ENCODE peak calls at places on chromosomes 7 and 10, in eight cellular contexts. L is neural progenitor cell; V is left ventricle myocardium inferior; U is activated T-cell treated with anti-CD3 and anti-CD28 coated beads, Interleukin-2, amount 50 U/mL, for 48 hours; C is activated CD4-positive, alpha-beta T cell treated with anti-CD3 and anti-CD28 coated beads, Interleukin-2, amount 10 ng/mL, durations not matched to agents 7 days and 5 days; R is SW480; W is psoas muscle; J is K562. Y is an unnamed sample.

GRCh38 chr7:121831320-121831719 is 41.6 kb upstream of the PTPRZ1 start:
- DNase-seq in L (peak), J (no peak), U (no peak), R (no peak), V (no peak), C (no peak), W (no peak), Y (no peak)

GRCh38 chr7:30313348-30313747 is 29.0 kb downstream of the ZNRF2 start:
- DNase-seq in R (no peak), W (no peak), L (no peak), U (no peak), J (no peak), V (no peak), C (no peak), Y (no peak)

GRCh38 chr10:99945286-99945685 is 64.5 kb downstream of the DNMBP start:
- DNase-seq in L (no peak), U (no peak), J (no peak), R (no peak), C (no peak), W (no peak), V (no peak), Y (no peak)

GRCh38 chr7:35761882-35762720 is 38.8 kb upstream of the SEPTIN7 start:
- DNase-seq in R (no peak), L (no peak), C (no peak), J (no peak), V (no peak), W (no peak), U (no peak), Y (no peak)

GRCh38 chr7:138465046-138465445 is 5.0 kb downstream of the TRIM24 start:
- DNase-seq in C (no peak), L (no peak), R (no peak), W (no peak), V (no peak), U (no peak), J (no peak), Y (no peak)

GRCh38 chr10:32114500-32114899 is 58.3 kb upstream of the KIF5B start:
- DNase-seq in C (no peak), V (no peak), L (no peak), J (no peak), R (no peak), W (no peak), U (no peak), Y (no peak)

GRCh38 chr7:1919539-1920265 is 249.6 kb downstream of the ELFN1 start:
- DNase-seq in J (no peak), V (peak), L (no peak), U (no peak), R (no peak), W (peak), C (no peak), Y (peak)

GRCh38 chr10:94038024-94038423 is 44.3 kb downstream of the PLCE1 start:
- DNase-seq in U (no peak), J (peak), W (no peak), L (peak), V (no peak), C (no peak), R (no peak), Y (no peak)

GRCh38 chr10:118793545-118793944 is 38.8 kb upstream of the CACUL1 start:
- DNase-seq in W (peak), L (no peak), V (no peak), C (no peak), U (no peak), J (no peak), R (no peak), Y (no peak)

GRCh38 chr10:90602815-90603600 is 254.8 kb downstream of the HTR7 start:
- DNase-seq in U (no peak), J (no peak), C (no peak), L (no peak), R (no peak), V (no peak), W (no peak), Y (no peak)

GRCh38 chr10:31867646-31868045 is 61.0 kb downstream of the ARHGAP12 start:
- DNase-seq in R (no peak), W (no peak), J (no peak), C (no peak), V (no peak), U (no peak), L (no peak), Y (no peak)

GRCh38 chr10:22655312-22655973 is 58.9 kb downstream of the PIP4K2A start:
- DNase-seq in V (no peak), J (no peak), U (no peak), C (peak), R (no peak), L (no peak), W (no peak), Y (no peak)

GRCh38 chr7:45646996-45647411 is 72.8 kb downstream of the ADCY1 start:
- DNase-seq in C (no peak), U (no peak), L (no peak), V (no peak), W (no peak), J (no peak), R (no peak), Y (no peak)

GRCh38 chr10:4829954-4830353 is 3.9 kb downstream of the AKR1E2 start:
- DNase-seq in J (no peak), L (no peak), U (no peak), R (no peak), W (no peak), C (no peak), V (no peak), Y (no peak)

GRCh38 chr10:4849555-4850242 is 23.7 kb downstream of the AKR1E2 start:
- DNase-seq in U (peak), R (peak), C (peak), W (peak), J (peak), L (peak), V (peak), Y (peak)

GRCh38 chr10:120505056-120505455 is 48.0 kb downstream of the PLPP4 start:
- DNase-seq in J (no peak), C (no peak), W (no peak), L (peak), U (no peak), R (no peak), V (no peak), Y (no peak)

GRCh38 chr7:13144622-13145021 is 457.2 kb downstream of the ARL4A start:
- DNase-seq in C (no peak), L (no peak), R (no peak), V (no peak), J (no peak), U (no peak), W (no peak), Y (no peak)

GRCh38 chr10:43355749-43356371 is 15.6 kb upstream of the FXYD4 start:
- DNase-seq in U (peak), J (peak), W (no peak), R (peak), V (no peak), C (peak), L (no peak), Y (peak)

Y was measured in stimulated activated naive CD8-positive, alpha-beta T cell treated with anti-CD3 and anti-CD28 coated beads, Interleukin-15, Interleukin-2, amounts not matched to agents 100 U/mL and 50 U/mL, for 24 hours.